ENCODE peak calls at places on chromosomes 3 and 15, in six cellular contexts. P, D, Y, J, H and L are unnamed samples.

GRCh38 chr3:131803113-131803512 is 231.7 kb downstream of the CPNE4 start:
- DNase-seq in Y (no peak), D (no peak), P (no peak), H (no peak), J (no peak), L (no peak)

GRCh38 chr15:65917936-65918335 is 48.6 kb downstream of the RAB11A start:
- DNase-seq in P (no peak), H (no peak), Y (no peak), D (no peak), J (no peak), L (no peak)

GRCh38 chr3:122076414-122077292 is 21.5 kb downstream of the CD86 start:
- DNase-seq in J (no peak), P (no peak), Y (no peak), D (no peak), H (no peak), L (no peak)

GRCh38 chr3:153445817-153446216 is 283.8 kb downstream of the RAP2B start:
- DNase-seq in J (no peak), P (no peak), H (no peak), Y (no peak), D (no peak), L (no peak)

GRCh38 chr15:61816856-61817255 is 243.4 kb downstream of the VPS13C start:
- DNase-seq in D (no peak), Y (no peak), P (no peak), H (no peak), J (no peak), L (no peak)

GRCh38 chr3:18499256-18499655 is 74.1 kb upstream of the SATB1 start:
- DNase-seq in H (no peak), P (no peak), Y (no peak), J (peak), D (no peak), L (peak)

GRCh38 chr15:99130765-99131440 is 26.0 kb downstream of the SYNM start:
- DNase-seq in Y (no peak), J (no peak), P (no peak), H (no peak), D (no peak), L (no peak)

GRCh38 chr15:83092309-83092976 is 15.0 kb upstream of the TM6SF1 start:
- DNase-seq in H (peak), D (no peak), Y (no peak), J (no peak), P (peak), L (no peak)

GRCh38 chr15:59300618-59301139 is 72.0 kb downstream of the MYO1E start:
- DNase-seq in J (no peak), Y (no peak), P (no peak), H (no peak), D (no peak), L (no peak)

GRCh38 chr15:77482570-77482969 is 61.9 kb downstream of the HMG20A start:
- DNase-seq in P (peak), H (no peak), Y (no peak), J (no peak), D (no peak), L (no peak)

GRCh38 chr15:63052961-63053698 is 10.6 kb downstream of the TPM1 start:
- DNase-seq in P (no peak), H (no peak), J (no peak), Y (no peak), D (no peak), L (no peak)

GRCh38 chr3:132448211-132448961 is 31.1 kb downstream of the DNAJC13 start:
- DNase-seq in Y (no peak), D (no peak), H (no peak), J (no peak), P (peak), L (no peak)

GRCh38 chr3:162338514-162338913 is 841.9 kb downstream of the OTOL1 start:
- DNase-seq in J (no peak), P (peak), H (no peak), Y (no peak), D (no peak), L (no peak)

GRCh38 chr15:40285151-40285898 is 2.5 kb upstream of the ANKRD63 start:
- DNase-seq in J (no peak), D (no peak), P (no peak), Y (no peak), H (no peak), L (no peak)

GRCh38 chr15:39479916-39480315 is 101.0 kb upstream of the THBS1 start:
- DNase-seq in D (no peak), J (no peak), H (no peak), Y (no peak), P (peak), L (no peak)

GRCh38 chr3:186453531-186453930 is 90.6 kb downstream of the CRYGS start:
- DNase-seq in Y (no peak), P (no peak), J (no peak), D (no peak), H (no peak), L (no peak)